ENCODE peak calls at places on chromosomes 12 and 14, in seven cellular contexts. O, Y, M, U, D, Z and F are unnamed samples.
A peak's percentile ranks its signal among the peaks of the same experiment; 100 is the strongest.

GRCh38 chr12:108681317-108681716 is 47.6 kb upstream of the SELPLG start:
- DNase-seq in M (no peak), Y (no peak), Z (no peak), D (no peak), O (no peak), U (no peak), F (no peak)

GRCh38 chr12:46830731-46831334 is 5.0 kb upstream of the SLC38A4 start:
- DNase-seq in D (peak; percentile 31), Y (no peak), Z (peak; percentile 8), M (no peak), O (peak; percentile 41), U (no peak), F (no peak)

GRCh38 chr12:110039085-110039807 is 9.1 kb downstream of the C12orf76 start:
- DNase-seq in D (peak; percentile 81), Z (peak; percentile 88), U (peak; percentile 96), O (peak; percentile 60), M (no peak), Y (no peak), F (no peak)

GRCh38 chr12:30610718-30611117 is 85.0 kb downstream of the IPO8 start:
- DNase-seq in Z (no peak), U (no peak), D (no peak), O (no peak), Y (no peak), M (no peak), F (no peak)

GRCh38 chr12:54723653-54724256 is 75.6 kb upstream of the DCD start:
- DNase-seq in Z (peak; percentile 20), M (no peak), Y (no peak), D (peak; percentile 17), O (no peak), U (no peak), F (no peak)

GRCh38 chr14:31677630-31678029 is 116.4 kb downstream of the NUBPL start:
- DNase-seq in M (no peak), Z (no peak), Y (no peak), U (no peak), D (no peak), O (no peak), F (no peak)

GRCh38 chr14:96217381-96217913 is 12.8 kb downstream of the BDKRB2 start:
- DNase-seq in D (no peak), M (no peak), U (no peak), O (no peak), Z (no peak), Y (no peak), F (no peak)

GRCh38 chr12:93299262-93299846 is 78.4 kb upstream of the NUDT4 start:
- DNase-seq in D (no peak), U (no peak), O (no peak), Z (peak; percentile 3), Y (no peak), M (no peak), F (no peak)

GRCh38 chr14:104940526-104941150 is 16.0 kb downstream of the PLD4 start:
- DNase-seq in D (no peak), Y (peak; percentile 3), Z (peak; percentile 8), M (no peak), U (no peak), O (no peak), F (no peak)

GRCh38 chr12:43348221-43348620 is 203.8 kb downstream of the ADAMTS20 start:
- DNase-seq in M (no peak), O (no peak), U (no peak), Z (no peak), Y (no peak), D (no peak), F (no peak)